ENCODE peak calls at places on chromosomes 6 and 20, in nine cellular contexts. I is activated CD8-positive, alpha-beta T cell treated with anti-CD3 and anti-CD28 coated beads for 36 hours; X is neural crest cell; Z is colonic mucosa; D is hepatocyte; W is BJ; S is lower leg skin; M is IMR-90; C is foreskin fibroblast. T is an unnamed sample.

GRCh38 chr6:114364295-114364694 is 21.5 kb upstream of the HS3ST5 start:
- DNase-seq in X (no peak), W (no peak), D (peak), M (peak), I (no peak), Z (no peak), S (no peak), C (no peak), T (no peak)

GRCh38 chr6:18585032-18585573 is 198.0 kb downstream of the RNF144B start:
- DNase-seq in S (peak), I (no peak), C (peak), D (peak), Z (peak), W (peak), X (peak), M (peak), T (no peak)

GRCh38 chr6:127635091-127635490 is 58.1 kb downstream of the C6orf58 start:
- DNase-seq in I (no peak), W (no peak), M (no peak), X (no peak), D (no peak), Z (no peak), S (no peak), C (no peak), T (no peak)

GRCh38 chr6:166305562-166306117 is 2.6 kb downstream of the PRR18 start:
- DNase-seq in M (no peak), Z (no peak), X (no peak), I (no peak), C (no peak), W (no peak), S (no peak), D (no peak), T (no peak)

GRCh38 chr6:33905081-33905609 is 101.3 kb upstream of the MLN start:
- DNase-seq in W (no peak), Z (no peak), C (no peak), S (no peak), M (no peak), I (peak), X (no peak), D (no peak), T (no peak)

GRCh38 chr20:48223715-48224114 is 438.4 kb upstream of the SULF2 start:
- DNase-seq in S (no peak), I (no peak), C (no peak), Z (no peak), X (no peak), M (no peak), D (no peak), W (no peak), T (no peak)

GRCh38 chr6:106748547-106749207 is 119.3 kb downstream of the QRSL1 start:
- DNase-seq in W (no peak), I (no peak), S (no peak), C (no peak), X (no peak), D (no peak), Z (no peak), M (no peak), T (no peak)

GRCh38 chr20:50366270-50367103 is 143.7 kb upstream of the PTPN1 start:
- DNase-seq in I (peak), S (no peak), D (peak), Z (peak), C (peak), W (no peak), M (peak), X (no peak), T (no peak)

GRCh38 chr6:68880050-68880449 is 245.0 kb downstream of the ADGRB3 start:
- DNase-seq in X (no peak), W (no peak), Z (no peak), C (peak), M (no peak), I (no peak), S (no peak), D (no peak), T (no peak)

GRCh38 chr6:68873236-68873635 is 238.2 kb downstream of the ADGRB3 start:
- DNase-seq in D (no peak), S (no peak), I (no peak), M (no peak), W (no peak), C (no peak), X (no peak), Z (no peak), T (no peak)

GRCh38 chr6:68874747-68875146 is 239.7 kb downstream of the ADGRB3 start:
- DNase-seq in I (no peak), Z (no peak), M (no peak), W (no peak), C (no peak), X (no peak), S (no peak), D (no peak), T (no peak)

GRCh38 chr6:68875403-68875802 is 240.3 kb downstream of the ADGRB3 start:
- DNase-seq in X (no peak), Z (no peak), D (no peak), C (no peak), W (no peak), M (no peak), I (no peak), S (no peak), T (no peak)

DNA sequence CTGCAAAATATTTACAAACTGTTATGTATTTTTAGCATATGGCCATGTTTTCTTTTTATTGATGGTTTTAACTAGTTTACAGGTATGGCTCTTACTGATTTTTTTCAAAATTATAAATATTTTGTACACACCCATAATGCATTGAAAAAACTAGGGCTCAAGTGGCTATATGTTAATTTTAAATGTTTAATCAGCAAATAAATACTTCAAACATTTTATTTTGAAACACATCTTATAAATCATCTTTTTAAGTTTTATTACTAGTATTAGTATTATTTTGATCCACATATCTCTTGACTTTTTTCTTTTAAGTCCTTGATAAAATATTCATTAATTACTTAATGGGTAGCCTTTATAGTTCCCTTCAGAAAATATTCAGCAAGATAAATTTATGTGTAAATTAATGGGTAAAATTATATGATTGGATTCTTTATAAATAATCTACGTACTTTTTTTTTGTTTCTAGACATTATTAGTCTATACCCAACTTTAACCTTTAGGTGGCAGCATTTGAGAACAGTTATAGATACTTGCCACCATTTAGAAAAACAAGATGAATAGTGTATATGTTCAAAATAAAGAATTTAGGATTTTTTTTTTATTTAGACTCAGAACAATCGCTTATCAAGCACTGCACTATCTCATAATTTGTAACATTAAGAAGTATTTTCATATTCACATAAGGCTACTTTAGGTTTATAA is 241.9 kb downstream of the ADGRB3 start:
- DNase-seq in D (peak), X (no peak), M (peak), W (no peak), Z (no peak), I (no peak), S (no peak), C (peak), T (no peak)
- TF ChIP-seq CTCF in D (peak), X (peak), M (peak), W (peak), Z (no peak), I (peak), S (no peak), C (no peak), T (peak)

DNA sequence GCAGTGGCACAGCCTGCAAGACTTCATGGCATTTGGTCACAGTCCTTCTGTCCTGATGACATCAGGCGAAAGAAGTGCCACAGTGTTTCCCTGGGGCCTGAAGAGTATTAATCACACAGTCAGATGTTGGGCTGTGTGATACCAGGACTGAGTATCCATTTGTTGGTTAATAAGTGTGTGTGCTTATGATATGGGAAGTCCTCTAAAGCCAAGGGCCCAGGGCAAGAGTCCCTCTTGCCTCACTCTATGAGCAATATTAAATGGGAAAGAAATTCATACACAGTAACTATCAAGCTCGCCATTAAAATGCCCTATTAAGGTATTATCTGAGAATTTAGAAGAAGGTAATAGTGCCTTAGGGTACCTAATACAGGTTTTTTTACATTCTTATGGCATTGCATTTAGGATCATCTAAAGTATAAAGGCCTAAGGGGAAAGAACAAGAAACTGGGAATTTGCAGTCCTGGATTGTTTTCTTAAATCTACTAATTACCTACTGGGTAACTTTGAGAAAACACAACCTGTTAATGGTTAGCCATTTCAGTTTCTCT is 204.1 kb upstream of the PREP start:
- DNase-seq in W (no peak), D (peak), C (no peak), Z (no peak), M (no peak), I (no peak), S (no peak), X (no peak), T (no peak)
- TF ChIP-seq CTCF in W (no peak), D (no peak), C (no peak), Z (no peak), M (no peak), I (no peak), S (no peak), X (no peak), T (no peak)

GRCh38 chr6:44073612-44074382 is 53.5 kb downstream of the MRPL14 start:
- DNase-seq in Z (peak), S (no peak), C (no peak), M (no peak), X (peak), D (no peak), W (no peak), I (peak), T (no peak)
- TF ChIP-seq CTCF in Z (no peak), S (no peak), C (peak), M (no peak), X (no peak), D (no peak), W (peak), I (no peak), T (no peak)

GRCh38 chr6:97437087-97437486 is 154.1 kb upstream of the MMS22L start:
- DNase-seq in D (peak), C (peak), Z (no peak), I (no peak), X (no peak), S (no peak), W (no peak), M (peak), T (no peak)

GRCh38 chr6:97445406-97445805 is 162.4 kb upstream of the MMS22L start:
- DNase-seq in S (no peak), W (no peak), I (no peak), X (no peak), C (no peak), Z (no peak), D (no peak), M (no peak), T (no peak)

GRCh38 chr6:97443408-97444080 is 160.5 kb upstream of the MMS22L start:
- DNase-seq in W (no peak), M (no peak), Z (no peak), X (no peak), D (no peak), I (no peak), C (no peak), S (no peak), T (no peak)

GRCh38 chr6:97438011-97438671 is 155.1 kb upstream of the MMS22L start:
- DNase-seq in I (no peak), X (no peak), M (no peak), Z (no peak), W (no peak), C (no peak), S (no peak), D (no peak), T (no peak)

GRCh38 chr6:97440590-97441176 is 157.7 kb upstream of the MMS22L start:
- DNase-seq in S (no peak), C (peak), D (peak), Z (no peak), I (no peak), M (peak), X (peak), W (no peak), T (no peak)
- TF ChIP-seq CTCF in S (no peak), C (peak), D (peak), Z (no peak), I (no peak), M (peak), X (peak), W (peak), T (peak)

GRCh38 chr6:136739501-136739900 is 52.8 kb downstream of the MAP3K5 start:
- DNase-seq in Z (peak), D (no peak), C (no peak), I (no peak), S (no peak), X (no peak), M (no peak), W (no peak), T (no peak)
- TF ChIP-seq CTCF in Z (no peak), D (no peak), C (no peak), I (no peak), S (no peak), X (no peak), M (no peak), W (no peak), T (no peak)

DNA sequence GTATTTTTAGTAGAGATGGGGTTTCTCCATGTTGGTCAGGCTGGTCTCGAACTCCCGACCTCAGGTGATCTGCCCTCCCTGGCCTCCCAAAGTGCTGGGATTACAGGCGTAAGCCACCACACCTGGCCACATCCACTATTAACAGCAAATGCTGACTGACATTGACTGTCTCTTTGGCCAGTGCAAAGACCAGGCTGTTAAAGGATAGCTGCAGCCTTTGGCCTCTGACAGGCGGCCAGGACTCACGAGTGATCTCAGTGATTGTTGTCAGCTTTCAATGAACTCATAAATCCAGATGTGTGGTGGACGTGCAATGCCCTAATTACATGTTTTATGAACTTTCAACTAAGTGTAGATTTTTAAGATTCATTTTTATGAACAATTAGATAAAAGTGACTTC is 174.4 kb upstream of the EXOC2 start:
- DNase-seq in D (no peak), W (no peak), M (no peak), Z (no peak), S (no peak), I (no peak), C (no peak), X (no peak), T (no peak)
- TF ChIP-seq CTCF in D (no peak), W (no peak), M (no peak), Z (no peak), S (no peak), I (no peak), C (no peak), X (no peak), T (no peak)

GRCh38 chr20:5192570-5193431 is 66.0 kb downstream of the CDS2 start:
- DNase-seq in C (no peak), Z (no peak), I (no peak), S (no peak), M (no peak), X (no peak), W (no peak), D (no peak), T (no peak)
- TF ChIP-seq CTCF in C (no peak), Z (peak), I (peak), S (no peak), M (no peak), X (no peak), W (no peak), D (no peak), T (no peak)

GRCh38 chr6:143176090-143177021 is 115.7 kb downstream of the AIG1 start:
- DNase-seq in C (peak), I (no peak), D (no peak), X (no peak), Z (no peak), M (peak), S (no peak), W (peak), T (no peak)
- TF ChIP-seq CTCF in C (no peak), I (no peak), D (no peak), X (no peak), Z (no peak), M (no peak), S (no peak), W (no peak), T (no peak)

T was measured in progenitor cell of endocrine pancreas.